ENCODE peak calls at places on chromosomes 1 and 21, in eight cellular contexts. N is fibroblast of pulmonary artery, T is upper lobe of right lung, I is Caco-2, L is cardiac fibroblast, S is endothelial cell, O is OCI-LY7, X is kidney. A is an unnamed sample.

GRCh38 chr1:98389809-98390208 is 271.7 kb upstream of the SNX7 start:
- DNase-seq in N (peak), T (no peak), I (no peak), L (peak), S (no peak), O (no peak), X (no peak), A (no peak)

GRCh38 chr1:86741947-86742572 is 37.7 kb downstream of the SH3GLB1 start:
- DNase-seq in N (peak), T (no peak), I (no peak), L (peak), S (no peak), O (peak), X (no peak), A (no peak)

GRCh38 chr1:58064281-58064680 is 482.2 kb downstream of the OMA1 start:
- DNase-seq in N (no peak), T (no peak), I (no peak), L (no peak), S (no peak), O (no peak), X (no peak), A (no peak)

GRCh38 chr1:67792756-67793475 is 40.4 kb downstream of the GNG12 start:
- DNase-seq in N (no peak), T (no peak), I (no peak), L (no peak), S (no peak), O (no peak), X (no peak), A (no peak)

GRCh38 chr1:103779932-103780331 is 30.2 kb downstream of the AMY1C start:
- DNase-seq in N (no peak), T (no peak), I (no peak), L (no peak), S (no peak), O (no peak), X (no peak), A (no peak)

GRCh38 chr1:25361901-25362300 is 23.8 kb downstream of the TMEM50A start:
- DNase-seq in N (no peak), T (no peak), I (no peak), L (peak), S (no peak), O (no peak), X (no peak), A (no peak)

GRCh38 chr1:53376041-53376461 is 48.2 kb upstream of the LRP8 start:
- DNase-seq in N (no peak), T (peak), I (no peak), L (no peak), S (no peak), O (no peak), X (peak), A (no peak)

GRCh38 chr1:3919706-3920105 is 19.6 kb upstream of the C1orf174 start:
- DNase-seq in N (no peak), T (peak), I (peak), L (no peak), S (no peak), O (no peak), X (peak), A (no peak)

GRCh38 chr1:19400189-19400588 is 85.2 kb downstream of the CAPZB start:
- DNase-seq in N (no peak), T (no peak), I (no peak), L (peak), S (no peak), O (no peak), X (peak), A (no peak)

GRCh38 chr1:180524160-180524914 is 22.0 kb upstream of the ACBD6 start:
- DNase-seq in N (no peak), T (no peak), I (no peak), L (no peak), S (no peak), O (no peak), X (no peak), A (no peak)
- TF ChIP-seq CTCF in N (no peak), T (no peak), I (no peak), L (no peak), S (no peak), O (no peak), X (no peak), A (no peak)

DNA sequence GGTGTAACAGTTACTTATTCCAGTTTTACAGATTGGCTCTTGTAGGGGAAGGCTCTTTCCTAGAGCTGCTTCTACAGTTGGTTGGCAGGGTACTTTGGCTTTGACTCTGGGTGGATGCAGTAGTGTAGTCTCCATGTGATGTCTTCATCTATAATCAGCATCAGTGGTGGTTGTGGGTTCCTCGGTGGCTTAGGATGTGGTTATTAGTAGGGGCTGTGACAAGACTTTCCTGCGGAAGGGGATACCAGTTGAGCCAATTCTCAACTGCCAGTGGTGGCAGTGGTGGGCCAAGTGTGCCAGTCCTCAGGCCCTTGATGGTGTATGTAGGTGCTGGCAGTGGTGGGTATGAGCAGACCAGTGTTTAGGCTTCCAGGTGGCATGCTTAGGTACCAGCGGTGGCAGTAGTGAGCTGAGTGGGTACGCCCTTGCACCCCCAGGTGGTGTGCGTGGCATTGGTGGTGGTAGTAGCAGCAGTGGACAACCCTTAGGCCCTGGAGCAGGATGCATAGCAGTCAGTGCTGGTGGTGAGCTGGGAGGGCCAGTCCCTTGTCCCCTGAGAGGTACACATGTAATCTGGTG is 27.2 kb upstream of the KLF18 start:
- DNase-seq in N (no peak), T (no peak), I (no peak), L (no peak), S (no peak), O (no peak), X (no peak), A (no peak)
- TF ChIP-seq CTCF in N (no peak), T (no peak), I (no peak), L (no peak), S (no peak), O (peak), X (no peak), A (no peak)

DNA sequence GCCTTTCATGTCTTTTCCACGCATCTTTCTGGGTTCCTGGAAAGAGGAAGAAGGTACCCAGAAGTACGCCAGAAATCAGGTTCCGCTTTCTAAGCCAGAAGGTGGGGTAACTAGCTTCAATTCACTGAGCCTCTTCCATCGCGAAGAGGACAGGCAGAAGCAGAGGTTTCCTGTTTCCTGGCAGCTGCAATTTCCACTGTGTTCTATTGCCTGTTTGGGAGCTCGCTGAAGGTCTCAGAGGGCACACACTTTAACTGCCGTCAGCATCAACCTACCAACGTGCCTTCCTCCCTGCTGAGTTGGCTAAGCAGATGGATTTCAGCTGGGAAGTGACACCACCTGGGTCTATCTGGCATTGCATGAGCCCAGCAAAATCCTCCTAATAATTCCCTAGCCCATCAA is 10.0 kb downstream of the NCF2 start:
- DNase-seq in N (peak), T (no peak), I (peak), L (no peak), S (peak), O (peak), X (no peak), A (no peak)
- TF ChIP-seq CTCF in N (peak), T (no peak), I (peak), L (peak), S (no peak), O (peak), X (peak), A (no peak)

DNA sequence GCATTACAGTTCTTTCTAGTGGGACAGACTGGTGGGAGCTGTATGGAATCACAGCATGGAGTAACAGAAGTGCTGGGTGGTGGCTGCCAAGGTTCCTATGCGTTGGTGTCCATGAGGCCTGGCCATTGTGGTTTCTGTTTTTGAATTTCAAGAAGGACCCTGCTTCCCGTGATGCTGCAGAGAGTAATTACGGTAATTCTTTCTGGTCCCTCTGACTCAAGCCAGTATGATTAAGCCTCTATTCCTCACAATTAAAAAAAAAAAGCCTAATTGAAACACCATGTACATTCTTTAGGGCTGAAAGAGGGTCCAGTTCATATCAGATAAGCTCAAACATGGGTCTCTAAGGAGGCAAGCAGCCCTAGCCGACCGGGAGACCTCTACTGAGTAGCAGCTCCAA is 10.5 kb upstream of the C1orf21 start:
- DNase-seq in N (no peak), T (no peak), I (no peak), L (no peak), S (no peak), O (no peak), X (no peak), A (no peak)
- TF ChIP-seq CTCF in N (no peak), T (no peak), I (no peak), L (no peak), S (no peak), O (no peak), X (no peak), A (no peak)

GRCh38 chr1:231185391-231185790 is 23.5 kb downstream of the TRIM67 start:
- DNase-seq in N (no peak), T (no peak), I (no peak), L (no peak), S (no peak), O (no peak), X (no peak), A (no peak)
- TF ChIP-seq CTCF in N (no peak), T (no peak), I (no peak), L (no peak), S (no peak), O (no peak), X (no peak), A (no peak)

GRCh38 chr1:87885263-87885662 is 556.6 kb downstream of the LMO4 start:
- DNase-seq in N (no peak), T (no peak), I (no peak), L (no peak), S (no peak), O (no peak), X (no peak), A (no peak)
- TF ChIP-seq CTCF in N (no peak), T (no peak), I (no peak), L (no peak), S (no peak), O (no peak), X (no peak), A (no peak)

DNA sequence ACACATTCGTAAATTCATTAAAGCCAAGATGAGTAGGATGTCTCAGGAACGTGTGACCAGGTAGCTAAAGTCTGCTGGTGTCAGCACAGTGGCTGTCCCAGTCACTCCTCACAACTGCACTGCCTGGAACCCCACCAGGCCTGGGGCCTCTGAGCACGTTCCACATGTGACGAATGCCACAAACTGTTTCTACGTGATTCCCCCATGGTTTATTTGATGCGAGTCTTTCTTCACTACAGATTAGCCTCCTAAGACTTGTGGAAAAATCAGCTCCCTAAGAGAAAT is 33.2 kb downstream of the PRDM15 start:
- DNase-seq in N (no peak), T (peak), I (no peak), L (no peak), S (no peak), O (no peak), X (no peak), A (no peak)
- TF ChIP-seq CTCF in N (no peak), T (no peak), I (no peak), L (no peak), S (no peak), O (no peak), X (no peak), A (no peak)

GRCh38 chr1:118012725-118013124 is 83.2 kb downstream of the WDR3 start:
- DNase-seq in N (no peak), T (no peak), I (no peak), L (no peak), S (no peak), O (no peak), X (peak), A (no peak)

GRCh38 chr1:118004312-118004711 is 74.8 kb downstream of the WDR3 start:
- DNase-seq in N (no peak), T (no peak), I (no peak), L (no peak), S (no peak), O (no peak), X (peak), A (no peak)

GRCh38 chr1:118008011-118008410 is 78.5 kb downstream of the WDR3 start:
- DNase-seq in N (no peak), T (no peak), I (no peak), L (no peak), S (no peak), O (no peak), X (no peak), A (no peak)

GRCh38 chr1:118013336-118013735 is 83.8 kb downstream of the WDR3 start:
- DNase-seq in N (no peak), T (no peak), I (no peak), L (no peak), S (no peak), O (no peak), X (no peak), A (no peak)

DNA sequence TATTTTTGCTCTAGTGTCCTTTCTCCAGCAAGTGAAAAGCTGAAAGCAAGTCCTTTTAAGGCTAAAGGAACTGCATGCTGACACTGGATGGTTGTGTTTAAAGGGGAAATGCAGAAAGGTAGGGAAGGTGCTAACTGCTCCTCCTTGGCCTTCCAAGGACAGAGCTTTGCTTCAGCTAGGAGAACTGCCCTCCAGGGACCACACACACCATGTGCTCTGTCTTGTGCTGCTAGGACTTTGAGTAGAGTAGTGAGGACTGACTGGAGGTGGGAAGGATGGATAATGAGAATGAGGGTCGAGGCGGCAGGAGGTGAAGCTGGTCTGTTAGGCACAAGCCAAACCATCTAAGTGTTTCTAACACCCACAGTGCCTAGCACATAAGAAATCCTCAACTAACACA is 77.9 kb downstream of the WDR3 start:
- DNase-seq in N (no peak), T (no peak), I (no peak), L (no peak), S (no peak), O (no peak), X (no peak), A (no peak)
- TF ChIP-seq CTCF in N (no peak), T (no peak), I (no peak), L (no peak), S (no peak), O (no peak), X (no peak), A (no peak)

DNA sequence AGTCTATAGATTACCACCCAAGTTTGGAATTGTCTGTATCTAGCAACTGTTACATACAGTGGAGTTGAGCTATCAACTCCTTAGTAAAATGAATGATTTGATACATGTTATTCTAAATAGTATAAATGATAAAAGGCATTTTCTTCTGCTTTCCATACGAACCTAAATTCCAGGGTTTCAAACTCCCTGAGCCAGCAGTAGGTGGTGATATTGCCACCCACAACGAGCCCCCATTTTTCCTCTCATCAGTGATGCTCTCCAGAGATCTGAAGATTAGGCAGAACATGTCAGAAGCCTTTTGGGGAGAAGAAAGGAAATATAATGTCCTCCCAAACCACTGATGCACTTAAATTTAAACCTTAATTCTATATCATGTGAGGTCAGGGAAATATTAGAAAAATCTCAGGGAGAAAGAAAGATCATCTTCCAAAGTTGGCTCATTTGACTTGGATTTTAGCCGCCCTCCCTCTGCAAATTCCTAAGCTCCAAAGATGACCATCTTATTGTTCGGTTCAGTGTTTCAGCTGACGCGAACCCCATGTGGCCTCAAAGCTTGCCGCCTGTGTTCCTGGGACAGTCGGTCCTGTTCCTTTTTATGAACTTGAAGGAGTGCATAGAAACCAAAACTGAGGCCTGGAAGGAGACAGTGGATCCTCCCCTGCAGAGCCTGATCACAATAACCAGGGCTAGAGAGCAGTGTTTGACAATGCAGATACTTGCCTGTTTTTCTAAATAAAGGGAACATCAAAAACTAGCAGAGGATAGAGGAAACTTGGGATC is 2.3 kb downstream of the EVA1C start:
- DNase-seq in N (peak), T (no peak), I (no peak), L (peak), S (no peak), O (no peak), X (no peak), A (no peak)
- TF ChIP-seq CTCF in N (peak), T (peak), I (no peak), L (peak), S (no peak), O (peak), X (no peak), A (no peak)